ENCODE peak calls at places on chromosomes 12 and 14, in five cellular contexts. G is midbrain, B is substantia nigra, H is Caco-2, E is iris pigment epithelial cell. F is an unnamed sample.

GRCh38 chr12:48189331-48190125 is 6.1 kb downstream of the CCDC184 start:
- DNase-seq in B (peak; percentile 72), E (peak; percentile 67), H (peak; percentile 85), G (peak; percentile 84), F (peak; percentile 66)

GRCh38 chr14:24435192-24435810 is 5.5 kb downstream of the KHNYN start:
- DNase-seq in G (no peak), B (no peak), E (no peak), H (no peak), F (no peak)

GRCh38 chr12:127272864-127273263 is 994.1 kb upstream of the TMEM132C start:
- DNase-seq in B (no peak), G (no peak), H (no peak), E (peak; percentile 72), F (peak; percentile 95)

GRCh38 chr14:100446572-100446971 is 123.4 kb downstream of the SLC25A47 start:
- DNase-seq in B (no peak), E (no peak), G (no peak), H (no peak), F (no peak)

GRCh38 chr12:115030017-115030416 is 346.0 kb upstream of the TBX3 start:
- DNase-seq in B (no peak), H (no peak), E (no peak), G (no peak), F (no peak)

GRCh38 chr12:131773582-131774221 is 54.5 kb upstream of the MMP17 start:
- DNase-seq in B (no peak), E (no peak), G (no peak), H (no peak), F (no peak)

GRCh38 chr12:49893753-49894752 is 9.6 kb downstream of the FAIM2 start:
- DNase-seq in B (no peak), E (peak; percentile 47), G (no peak), H (no peak), F (peak; percentile 93)

GRCh38 chr12:24903305-24904088 is 45.4 kb downstream of the BCAT1 start:
- DNase-seq in G (peak; percentile 50), B (peak; percentile 49), E (peak; percentile 29), H (no peak), F (no peak)

GRCh38 chr12:71503579-71504470 is 64.2 kb downstream of the LGR5 start:
- DNase-seq in G (no peak), H (no peak), B (no peak), E (no peak), F (peak; percentile 7)

GRCh38 chr12:122437656-122438121 is 15.2 kb upstream of the CLIP1 start:
- DNase-seq in E (peak; percentile 39), B (peak; percentile 14), H (no peak), G (no peak), F (peak; percentile 84)

GRCh38 chr12:104175726-104176247 is 37.8 kb upstream of the NFYB start:
- DNase-seq in G (no peak), B (no peak), E (no peak), H (no peak), F (no peak)

GRCh38 chr12:111532741-111533140 is 66.4 kb downstream of the ATXN2 start:
- DNase-seq in E (no peak), G (no peak), H (no peak), B (no peak), F (no peak)

F was measured in M059J.